ENCODE peak calls at places on chromosomes 16 and 17, in six cellular contexts. One of them, this sample, is unnamed.

GRCh38 chr17:33328129-33328528 is 35.0 kb upstream of the ASIC2 start:
- DNase-seq in GM23338: peak; percentile 70
- DNase-seq in left ventricle myocardium inferior: no peak
- DNase-seq in fibroblast of mammary gland: peak; percentile 3
- DNase-seq in lower leg skin: no peak
- DNase-seq in CD8-positive, alpha-beta T cell: no peak
- DNase-seq in this sample: no peak

GRCh38 chr16:31529398-31530312 is 2.0 kb downstream of the AHSP start:
- DNase-seq in GM23338: peak; percentile 60
- DNase-seq in left ventricle myocardium inferior: no peak
- DNase-seq in fibroblast of mammary gland: no peak
- DNase-seq in lower leg skin: no peak
- DNase-seq in CD8-positive, alpha-beta T cell: no peak
- DNase-seq in this sample: peak; percentile 4

GRCh38 chr16:27625050-27625697 is 75.2 kb downstream of the KATNIP start:
- DNase-seq in GM23338: no peak
- DNase-seq in left ventricle myocardium inferior: no peak
- DNase-seq in fibroblast of mammary gland: no peak
- DNase-seq in lower leg skin: no peak
- DNase-seq in CD8-positive, alpha-beta T cell: no peak
- DNase-seq in this sample: peak; percentile 57

GRCh38 chr16:27462846-27463682 is 61.1 kb downstream of the IL21R start:
- DNase-seq in GM23338: no peak
- DNase-seq in left ventricle myocardium inferior: no peak
- DNase-seq in fibroblast of mammary gland: no peak
- DNase-seq in lower leg skin: no peak
- DNase-seq in CD8-positive, alpha-beta T cell: no peak
- DNase-seq in this sample: no peak

GRCh38 chr17:600576-601301 is 113.9 kb downstream of the VPS53 start:
- DNase-seq in GM23338: no peak
- DNase-seq in left ventricle myocardium inferior: no peak
- DNase-seq in fibroblast of mammary gland: peak; percentile 35
- DNase-seq in lower leg skin: peak; percentile 29
- DNase-seq in CD8-positive, alpha-beta T cell: no peak
- DNase-seq in this sample: peak; percentile 59

GRCh38 chr16:48487287-48487686 is 102.1 kb upstream of the SIAH1 start:
- DNase-seq in GM23338: no peak
- DNase-seq in left ventricle myocardium inferior: no peak
- DNase-seq in fibroblast of mammary gland: peak; percentile 19
- DNase-seq in lower leg skin: no peak
- DNase-seq in CD8-positive, alpha-beta T cell: no peak
- DNase-seq in this sample: no peak

GRCh38 chr16:85569615-85570212 is 43.4 kb upstream of the GSE1 start:
- DNase-seq in GM23338: peak; percentile 66
- DNase-seq in left ventricle myocardium inferior: no peak
- DNase-seq in fibroblast of mammary gland: peak; percentile 62
- DNase-seq in lower leg skin: no peak
- DNase-seq in CD8-positive, alpha-beta T cell: peak; percentile 43
- DNase-seq in this sample: peak; percentile 93

GRCh38 chr16:31880322-31880979 is 6.8 kb downstream of the ZNF267 start:
- DNase-seq in GM23338: no peak
- DNase-seq in left ventricle myocardium inferior: no peak
- DNase-seq in fibroblast of mammary gland: peak; percentile 80
- DNase-seq in lower leg skin: no peak
- DNase-seq in CD8-positive, alpha-beta T cell: peak; percentile 40
- DNase-seq in this sample: peak; percentile 89

GRCh38 chr17:4187076-4187475 is 44.1 kb downstream of the CYB5D2 start:
- DNase-seq in GM23338: peak; percentile 71
- DNase-seq in left ventricle myocardium inferior: no peak
- DNase-seq in fibroblast of mammary gland: peak; percentile 73
- DNase-seq in lower leg skin: no peak
- DNase-seq in CD8-positive, alpha-beta T cell: no peak
- DNase-seq in this sample: peak; percentile 38

GRCh38 chr17:69717214-69717613 is 302.7 kb downstream of the MAP2K6 start:
- DNase-seq in GM23338: no peak
- DNase-seq in left ventricle myocardium inferior: no peak
- DNase-seq in fibroblast of mammary gland: no peak
- DNase-seq in lower leg skin: no peak
- DNase-seq in CD8-positive, alpha-beta T cell: no peak
- DNase-seq in this sample: no peak

GRCh38 chr16:50272111-50272571 is 5.8 kb downstream of the ADCY7 start:
- DNase-seq in GM23338: no peak
- DNase-seq in left ventricle myocardium inferior: no peak
- DNase-seq in fibroblast of mammary gland: no peak
- DNase-seq in lower leg skin: no peak
- DNase-seq in CD8-positive, alpha-beta T cell: no peak
- DNase-seq in this sample: no peak

GRCh38 chr17:61528171-61528570 is 62.8 kb downstream of the NACA2 start:
- DNase-seq in GM23338: no peak
- DNase-seq in left ventricle myocardium inferior: no peak
- DNase-seq in fibroblast of mammary gland: no peak
- DNase-seq in lower leg skin: no peak
- DNase-seq in CD8-positive, alpha-beta T cell: no peak
- DNase-seq in this sample: no peak

GRCh38 chr16:88395669-88396584 is 13.2 kb downstream of the ZNF469 start:
- DNase-seq in GM23338: no peak
- DNase-seq in left ventricle myocardium inferior: no peak
- DNase-seq in fibroblast of mammary gland: no peak
- DNase-seq in lower leg skin: no peak
- DNase-seq in CD8-positive, alpha-beta T cell: no peak
- DNase-seq in this sample: no peak

GRCh38 chr16:74026373-74027281 is 270.0 kb upstream of the PSMD7 start:
- DNase-seq in GM23338: peak; percentile 66
- DNase-seq in left ventricle myocardium inferior: no peak
- DNase-seq in fibroblast of mammary gland: no peak
- DNase-seq in lower leg skin: no peak
- DNase-seq in CD8-positive, alpha-beta T cell: no peak
- DNase-seq in this sample: no peak

GRCh38 chr17:74748529-74749261 is at the start of gene NHERF1:
- DNase-seq in GM23338: peak; percentile 95
- DNase-seq in left ventricle myocardium inferior: peak; percentile 96
- DNase-seq in fibroblast of mammary gland: peak; percentile 79
- DNase-seq in lower leg skin: peak; percentile 98
- DNase-seq in CD8-positive, alpha-beta T cell: peak; percentile 95
- DNase-seq in this sample: peak; percentile 92

GRCh38 chr17:46143827-46144236 is 49.4 kb downstream of the KANSL1 start:
- DNase-seq in GM23338: no peak
- DNase-seq in left ventricle myocardium inferior: no peak
- DNase-seq in fibroblast of mammary gland: no peak
- DNase-seq in lower leg skin: no peak
- DNase-seq in CD8-positive, alpha-beta T cell: no peak
- DNase-seq in this sample: no peak
- H3K4me3 ChIP-seq in GM23338: no peak overlapping the region
- H3K4me3 ChIP-seq in left ventricle myocardium inferior: no peak overlapping the region
- H3K4me3 ChIP-seq in fibroblast of mammary gland: no peak overlapping the region
- H3K4me3 ChIP-seq in lower leg skin: no peak overlapping the region
- H3K4me3 ChIP-seq in CD8-positive, alpha-beta T cell: no peak overlapping the region
- H3K4me3 ChIP-seq in this sample: no peak overlapping the region

GRCh38 chr17:21511368-21512195 is 135.4 kb downstream of the KCNJ12 start:
- DNase-seq in GM23338: peak; percentile 95
- DNase-seq in left ventricle myocardium inferior: peak; percentile 86
- DNase-seq in fibroblast of mammary gland: peak; percentile 76
- DNase-seq in lower leg skin: peak; percentile 96
- DNase-seq in CD8-positive, alpha-beta T cell: peak; percentile 69
- DNase-seq in this sample: peak; percentile 88
- TF ChIP-seq CTCF in GM23338: peak; percentile 31
- TF ChIP-seq CTCF in left ventricle myocardium inferior: peak; percentile 89
- TF ChIP-seq CTCF in fibroblast of mammary gland: peak; percentile 58
- TF ChIP-seq CTCF in lower leg skin: no peak
- TF ChIP-seq CTCF in CD8-positive, alpha-beta T cell: peak; percentile 88
- TF ChIP-seq CTCF in this sample: peak; percentile 79

GRCh38 chr17:50277357-50277754 is 3.1 kb downstream of the TMEM92 start:
- DNase-seq in GM23338: no peak
- DNase-seq in left ventricle myocardium inferior: no peak
- DNase-seq in fibroblast of mammary gland: no peak
- DNase-seq in lower leg skin: no peak
- DNase-seq in CD8-positive, alpha-beta T cell: no peak
- DNase-seq in this sample: no peak
- H3K4me3 ChIP-seq in GM23338: peak overlapping the region; percentile 36
- H3K4me3 ChIP-seq in left ventricle myocardium inferior: no peak overlapping the region
- H3K4me3 ChIP-seq in fibroblast of mammary gland: no peak overlapping the region
- H3K4me3 ChIP-seq in lower leg skin: no peak overlapping the region
- H3K4me3 ChIP-seq in CD8-positive, alpha-beta T cell: no peak overlapping the region
- H3K4me3 ChIP-seq in this sample: no peak overlapping the region

GRCh38 chr17:28320215-28321061 is 1.4 kb downstream of the TMEM97 start:
- DNase-seq in GM23338: no peak
- DNase-seq in left ventricle myocardium inferior: no peak
- DNase-seq in fibroblast of mammary gland: peak; percentile 23
- DNase-seq in lower leg skin: no peak
- DNase-seq in CD8-positive, alpha-beta T cell: no peak
- DNase-seq in this sample: no peak

GRCh38 chr17:28317965-28318758 is 838 bp upstream of the TMEM97 start:
- DNase-seq in GM23338: peak; percentile 50
- DNase-seq in left ventricle myocardium inferior: no peak
- DNase-seq in fibroblast of mammary gland: no peak
- DNase-seq in lower leg skin: no peak
- DNase-seq in CD8-positive, alpha-beta T cell: no peak
- DNase-seq in this sample: no peak

GRCh38 chr17:28317099-28317964 is 1.7 kb upstream of the TMEM97 start:
- DNase-seq in GM23338: no peak
- DNase-seq in left ventricle myocardium inferior: no peak
- DNase-seq in fibroblast of mammary gland: no peak
- DNase-seq in lower leg skin: no peak
- DNase-seq in CD8-positive, alpha-beta T cell: no peak
- DNase-seq in this sample: no peak

GRCh38 chr17:28315846-28316705 is 2.9 kb upstream of the TMEM97 start:
- DNase-seq in GM23338: no peak
- DNase-seq in left ventricle myocardium inferior: no peak
- DNase-seq in fibroblast of mammary gland: no peak
- DNase-seq in lower leg skin: no peak
- DNase-seq in CD8-positive, alpha-beta T cell: no peak
- DNase-seq in this sample: no peak

GRCh38 chr17:28318759-28319660 is at the start of gene TMEM97:
- DNase-seq in GM23338: peak; percentile 98
- DNase-seq in left ventricle myocardium inferior: peak; percentile 96
- DNase-seq in fibroblast of mammary gland: peak; percentile 96
- DNase-seq in lower leg skin: peak; percentile 99
- DNase-seq in CD8-positive, alpha-beta T cell: peak; percentile 92
- DNase-seq in this sample: peak; percentile 99
- TF ChIP-seq CTCF in GM23338: no peak
- TF ChIP-seq CTCF in left ventricle myocardium inferior: peak; percentile 25
- TF ChIP-seq CTCF in fibroblast of mammary gland: peak; percentile 4
- TF ChIP-seq CTCF in lower leg skin: no peak
- TF ChIP-seq CTCF in CD8-positive, alpha-beta T cell: no peak
- TF ChIP-seq CTCF in this sample: peak; percentile 21

GRCh38 chr16:83989300-83989699 is 21.3 kb downstream of the NECAB2 start:
- DNase-seq in GM23338: no peak
- DNase-seq in left ventricle myocardium inferior: no peak
- DNase-seq in fibroblast of mammary gland: no peak
- DNase-seq in lower leg skin: no peak
- DNase-seq in CD8-positive, alpha-beta T cell: no peak
- DNase-seq in this sample: no peak
- H3K4me3 ChIP-seq in GM23338: no peak overlapping the region
- H3K4me3 ChIP-seq in left ventricle myocardium inferior: no peak overlapping the region
- H3K4me3 ChIP-seq in fibroblast of mammary gland: no peak overlapping the region
- H3K4me3 ChIP-seq in lower leg skin: no peak overlapping the region
- H3K4me3 ChIP-seq in CD8-positive, alpha-beta T cell: no peak overlapping the region
- H3K4me3 ChIP-seq in this sample: no peak overlapping the region

GRCh38 chr16:78005881-78006280 is 16.5 kb upstream of the CLEC3A start:
- DNase-seq in GM23338: peak; percentile 85
- DNase-seq in left ventricle myocardium inferior: no peak
- DNase-seq in fibroblast of mammary gland: peak; percentile 4
- DNase-seq in lower leg skin: no peak
- DNase-seq in CD8-positive, alpha-beta T cell: no peak
- DNase-seq in this sample: no peak

GRCh38 chr16:78007121-78007520 is 15.2 kb upstream of the CLEC3A start:
- DNase-seq in GM23338: no peak
- DNase-seq in left ventricle myocardium inferior: no peak
- DNase-seq in fibroblast of mammary gland: no peak
- DNase-seq in lower leg skin: no peak
- DNase-seq in CD8-positive, alpha-beta T cell: no peak
- DNase-seq in this sample: no peak

GRCh38 chr16:77998350-77999023 is 23.9 kb upstream of the CLEC3A start:
- DNase-seq in GM23338: peak; percentile 34
- DNase-seq in left ventricle myocardium inferior: no peak
- DNase-seq in fibroblast of mammary gland: no peak
- DNase-seq in lower leg skin: no peak
- DNase-seq in CD8-positive, alpha-beta T cell: no peak
- DNase-seq in this sample: no peak

GRCh38 chr16:78004501-78004900 is 17.8 kb upstream of the CLEC3A start:
- DNase-seq in GM23338: no peak
- DNase-seq in left ventricle myocardium inferior: no peak
- DNase-seq in fibroblast of mammary gland: no peak
- DNase-seq in lower leg skin: no peak
- DNase-seq in CD8-positive, alpha-beta T cell: no peak
- DNase-seq in this sample: no peak

GRCh38 chr16:78002915-78003538 is 19.3 kb upstream of the CLEC3A start:
- DNase-seq in GM23338: peak; percentile 98
- DNase-seq in left ventricle myocardium inferior: peak; percentile 80
- DNase-seq in fibroblast of mammary gland: peak; percentile 87
- DNase-seq in lower leg skin: peak; percentile 94
- DNase-seq in CD8-positive, alpha-beta T cell: peak; percentile 51
- DNase-seq in this sample: peak; percentile 95
- TF ChIP-seq CTCF in GM23338: peak; percentile 97
- TF ChIP-seq CTCF in left ventricle myocardium inferior: peak; percentile 86
- TF ChIP-seq CTCF in fibroblast of mammary gland: peak; percentile 82
- TF ChIP-seq CTCF in lower leg skin: no peak
- TF ChIP-seq CTCF in CD8-positive, alpha-beta T cell: peak; percentile 63
- TF ChIP-seq CTCF in this sample: peak; percentile 95

GRCh38 chr17:59341922-59342321 is 10.5 kb downstream of the YPEL2 start:
- DNase-seq in GM23338: no peak
- DNase-seq in left ventricle myocardium inferior: no peak
- DNase-seq in fibroblast of mammary gland: no peak
- DNase-seq in lower leg skin: no peak
- DNase-seq in CD8-positive, alpha-beta T cell: no peak
- DNase-seq in this sample: no peak

GRCh38 chr17:59333845-59334244 is 2.4 kb downstream of the YPEL2 start:
- DNase-seq in GM23338: no peak
- DNase-seq in left ventricle myocardium inferior: no peak
- DNase-seq in fibroblast of mammary gland: no peak
- DNase-seq in lower leg skin: no peak
- DNase-seq in CD8-positive, alpha-beta T cell: no peak
- DNase-seq in this sample: no peak

GRCh38 chr17:59335685-59336084 is 4.2 kb downstream of the YPEL2 start:
- DNase-seq in GM23338: no peak
- DNase-seq in left ventricle myocardium inferior: no peak
- DNase-seq in fibroblast of mammary gland: no peak
- DNase-seq in lower leg skin: no peak
- DNase-seq in CD8-positive, alpha-beta T cell: no peak
- DNase-seq in this sample: no peak

GRCh38 chr17:59342681-59343127 is 11.2 kb downstream of the YPEL2 start:
- DNase-seq in GM23338: no peak
- DNase-seq in left ventricle myocardium inferior: no peak
- DNase-seq in fibroblast of mammary gland: no peak
- DNase-seq in lower leg skin: no peak
- DNase-seq in CD8-positive, alpha-beta T cell: no peak
- DNase-seq in this sample: no peak

DNA sequence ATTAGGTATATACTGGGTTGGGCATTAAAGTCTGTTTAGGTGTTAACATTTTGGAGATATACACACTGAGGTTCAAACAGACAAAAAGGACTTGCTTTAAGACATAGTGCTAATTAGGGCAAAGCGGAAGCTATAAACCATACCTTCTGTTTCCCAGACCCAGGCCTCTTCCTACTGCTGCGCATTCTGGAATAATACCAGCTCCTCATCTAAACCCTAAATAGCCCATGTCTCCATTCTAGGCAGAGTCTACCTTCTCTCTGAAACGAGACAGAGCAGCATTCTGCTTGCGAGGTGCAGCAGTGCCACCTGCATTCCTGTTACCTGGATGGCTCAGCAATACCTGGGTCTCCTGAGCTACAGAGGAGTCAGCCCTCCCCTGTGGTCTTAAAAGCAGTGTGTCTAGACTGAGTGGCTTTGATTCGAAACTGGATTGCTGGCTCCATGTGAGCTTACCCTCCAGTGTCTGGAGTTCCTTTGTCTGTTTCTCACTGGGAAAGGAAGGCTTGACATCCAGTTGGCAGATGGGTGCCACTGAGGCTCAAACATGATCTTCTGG is 6.4 kb downstream of the YPEL2 start:
- DNase-seq in GM23338: no peak
- DNase-seq in left ventricle myocardium inferior: no peak
- DNase-seq in fibroblast of mammary gland: no peak
- DNase-seq in lower leg skin: no peak
- DNase-seq in CD8-positive, alpha-beta T cell: no peak
- DNase-seq in this sample: no peak
- H3K4me3 ChIP-seq in GM23338: no peak overlapping the region
- H3K4me3 ChIP-seq in left ventricle myocardium inferior: no peak overlapping the region
- H3K4me3 ChIP-seq in fibroblast of mammary gland: no peak overlapping the region
- H3K4me3 ChIP-seq in lower leg skin: no peak overlapping the region
- H3K4me3 ChIP-seq in CD8-positive, alpha-beta T cell: no peak overlapping the region
- H3K4me3 ChIP-seq in this sample: no peak overlapping the region